ENCODE peak calls at places on chromosomes 6 and 20, in four cellular contexts. L, R, G and Y are unnamed samples.

GRCh38 chr6:9646346-9647042 is 768.4 kb downstream of the TFAP2A start:
- DNase-seq in G (no peak), L (no peak), R (peak), Y (peak)

GRCh38 chr6:72968704-72969103 is 256.6 kb downstream of the KHDC1L start:
- DNase-seq in R (no peak), G (no peak), L (no peak), Y (no peak)

GRCh38 chr20:5143856-5144255 is 17.0 kb downstream of the CDS2 start:
- DNase-seq in G (no peak), R (no peak), L (no peak), Y (no peak)

GRCh38 chr6:150123645-150124044 is 19.2 kb upstream of the PPP1R14C start:
- DNase-seq in R (no peak), G (no peak), L (no peak), Y (no peak)

GRCh38 chr6:72619883-72620696 is 1.8 kb upstream of the KCNQ5 start:
- DNase-seq in L (no peak), G (peak), R (peak), Y (no peak)

GRCh38 chr20:24027229-24027628 is 38.6 kb upstream of the GGTLC1 start:
- DNase-seq in R (peak), G (no peak), L (no peak), Y (peak)

GRCh38 chr6:165274611-165275010 is 34.8 kb downstream of the C6orf118 start:
- DNase-seq in G (no peak), L (no peak), R (no peak), Y (no peak)

GRCh38 chr20:52230406-52230805 is 38.8 kb upstream of the ZFP64 start:
- DNase-seq in R (no peak), L (no peak), G (no peak), Y (no peak)

GRCh38 chr6:75486850-75487568 is 6.6 kb downstream of the FILIP1 start:
- DNase-seq in R (no peak), L (no peak), G (no peak), Y (no peak)

GRCh38 chr20:49851991-49852390 is 39.4 kb downstream of the SLC9A8 start:
- DNase-seq in G (no peak), R (peak), L (no peak), Y (no peak)

GRCh38 chr6:118299023-118299422 is 249.1 kb upstream of the PLN start:
- DNase-seq in R (no peak), G (no peak), L (no peak), Y (no peak)

GRCh38 chr20:53834749-53835148 is 235.6 kb downstream of the BCAS1 start:
- DNase-seq in G (no peak), R (no peak), L (no peak), Y (no peak)

GRCh38 chr6:114240800-114241199 is 102.0 kb downstream of the HS3ST5 start:
- DNase-seq in R (no peak), L (no peak), G (no peak), Y (no peak)